ENCODE peak calls at places on chromosomes 1 and 21, in eight cellular contexts. V is Caco-2; O is colonic mucosa; T is spleen; Q is fibroblast of pulmonary artery; E is CD4-positive, CD25-positive, alpha-beta regulatory T cell; Z is cardiac muscle cell; B is neuronal stem cell. F is an unnamed sample.

GRCh38 chr1:228197555-228198147 is 10.2 kb upstream of the OBSCN start:
- DNase-seq in Z (no peak), E (no peak), B (no peak), V (no peak), O (no peak), Q (no peak), T (peak; percentile 5), F (no peak)

GRCh38 chr21:37220433-37220980 is 46.6 kb downstream of the VPS26C start:
- DNase-seq in Q (peak; percentile 57), Z (peak; percentile 41), B (no peak), E (peak; percentile 34), T (no peak), V (peak; percentile 51), O (no peak), F (no peak)

GRCh38 chr1:44101356-44101755 is 17.3 kb upstream of the KLF17 start:
- DNase-seq in E (no peak), Z (no peak), Q (peak; percentile 62), O (no peak), T (no peak), V (no peak), B (no peak), F (no peak)

GRCh38 chr1:41455479-41456271 is 28.8 kb downstream of the EDN2 start:
- DNase-seq in T (no peak), O (no peak), V (no peak), Z (no peak), Q (no peak), B (no peak), E (no peak), F (no peak)

GRCh38 chr1:166485620-166486019 is 318.8 kb upstream of the FAM78B start:
- DNase-seq in B (no peak), V (no peak), T (no peak), Z (no peak), O (no peak), E (no peak), Q (no peak), F (no peak)

GRCh38 chr1:29416267-29416666 is 179.9 kb downstream of the PTPRU start:
- DNase-seq in Q (no peak), E (no peak), Z (no peak), T (no peak), V (peak; percentile 7), O (no peak), B (no peak), F (no peak)

GRCh38 chr1:173164178-173164577 is 43.0 kb downstream of the TNFSF4 start:
- DNase-seq in V (no peak), T (no peak), B (no peak), Q (no peak), Z (no peak), E (no peak), O (no peak), F (no peak)

GRCh38 chr1:61539720-61540462 is 185.1 kb downstream of the TM2D1 start:
- DNase-seq in Z (no peak), V (no peak), O (no peak), T (no peak), Q (no peak), B (no peak), E (no peak), F (no peak)

GRCh38 chr1:209202826-209203439 is 380.6 kb upstream of the CAMK1G start:
- DNase-seq in E (no peak), Z (peak; percentile 58), Q (peak; percentile 68), B (no peak), O (no peak), T (no peak), V (peak; percentile 25), F (peak; percentile 2)

GRCh38 chr1:67724928-67725560 is 40.0 kb downstream of the GADD45A start:
- DNase-seq in O (no peak), V (no peak), Z (no peak), B (no peak), E (no peak), T (no peak), Q (peak; percentile 95), F (no peak)

GRCh38 chr1:98044071-98044697 is 123.3 kb upstream of the DPYD start:
- DNase-seq in V (no peak), E (no peak), B (no peak), O (no peak), T (no peak), Q (no peak), Z (no peak), F (no peak)

DNA sequence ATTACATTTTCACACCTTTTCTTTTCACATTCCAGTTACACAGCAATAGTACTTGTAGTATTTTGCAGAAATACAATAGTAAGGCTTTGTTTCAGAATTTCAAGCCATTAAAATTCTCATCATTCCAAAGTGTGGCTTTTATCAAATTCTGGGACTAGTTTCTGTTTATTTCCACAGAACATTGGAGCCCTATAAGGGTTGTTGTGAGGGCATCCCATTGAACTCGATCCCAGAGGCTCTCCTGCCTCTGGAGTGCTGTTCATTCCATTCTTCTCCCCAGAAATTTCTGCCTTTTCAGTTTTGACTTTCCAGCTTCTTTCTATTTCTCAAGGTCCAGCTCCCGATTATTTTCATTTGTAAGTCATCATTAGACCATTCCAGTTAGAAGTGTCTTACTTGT is 645.5 kb downstream of the ADGRL2 start:
- DNase-seq in O (no peak), Q (no peak), E (no peak), V (no peak), Z (no peak), T (no peak), B (no peak), F (no peak)
- H3K4me3 ChIP-seq in O (no peak overlapping the region), Q (no peak overlapping the region), E (no peak overlapping the region), V (no peak overlapping the region), Z (no peak overlapping the region), T (no peak overlapping the region), B (no peak overlapping the region), F (no peak overlapping the region)

DNA sequence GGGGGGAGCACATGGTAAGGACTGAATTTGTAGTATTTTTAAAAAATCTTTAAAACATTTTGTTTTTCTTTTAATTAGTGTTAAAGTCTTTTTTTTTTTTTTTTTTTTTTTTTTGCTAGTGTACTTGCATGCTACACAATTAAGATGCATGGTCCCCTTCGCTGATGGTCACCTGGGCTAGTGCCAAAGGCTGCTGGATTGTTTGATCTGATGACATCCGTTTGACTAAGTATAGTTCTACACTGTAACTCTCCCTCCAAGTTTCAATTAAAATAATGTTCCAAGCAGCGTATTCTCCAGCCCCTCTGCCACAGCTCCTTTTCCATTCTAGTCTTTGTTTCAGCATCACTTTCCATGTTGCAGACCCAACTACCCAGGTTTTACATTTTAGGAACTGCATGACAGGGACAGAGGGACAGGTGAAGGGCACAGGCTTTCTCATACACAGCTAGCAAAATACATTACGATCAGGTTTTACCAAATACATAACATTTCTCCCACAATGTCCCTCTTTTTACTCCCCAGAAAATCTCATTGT is 852 bp upstream of the RAVER2 start:
- DNase-seq in B (no peak), Q (no peak), E (no peak), V (no peak), T (no peak), Z (no peak), O (peak; percentile 29), F (no peak)
- H3K4me3 ChIP-seq in B (peak overlapping the region; percentile 85), Q (peak overlapping the region; percentile 75), E (peak overlapping the region; percentile 44), V (peak overlapping the region; percentile 67), T (peak overlapping the region; percentile 68), Z (peak overlapping the region; percentile 98), O (peak overlapping the region; percentile 88), F (peak overlapping the region; percentile 85)

GRCh38 chr1:40059292-40059959 is 18.9 kb downstream of the CAP1 start:
- DNase-seq in E (peak; percentile 54), O (no peak), Z (no peak), V (no peak), B (no peak), T (no peak), Q (peak; percentile 88), F (peak; percentile 74)

GRCh38 chr1:40059960-40060337 is 19.4 kb downstream of the CAP1 start:
- DNase-seq in B (no peak), O (no peak), E (no peak), V (no peak), Z (no peak), Q (peak; percentile 27), T (no peak), F (peak; percentile 56)

GRCh38 chr1:40057310-40058030 is 16.9 kb downstream of the CAP1 start:
- DNase-seq in E (no peak), B (no peak), V (no peak), O (no peak), T (no peak), Z (no peak), Q (no peak), F (no peak)

GRCh38 chr1:40058097-40058452 is 17.5 kb downstream of the CAP1 start:
- DNase-seq in Z (no peak), O (no peak), B (no peak), V (no peak), E (no peak), Q (no peak), T (no peak), F (no peak)

DNA sequence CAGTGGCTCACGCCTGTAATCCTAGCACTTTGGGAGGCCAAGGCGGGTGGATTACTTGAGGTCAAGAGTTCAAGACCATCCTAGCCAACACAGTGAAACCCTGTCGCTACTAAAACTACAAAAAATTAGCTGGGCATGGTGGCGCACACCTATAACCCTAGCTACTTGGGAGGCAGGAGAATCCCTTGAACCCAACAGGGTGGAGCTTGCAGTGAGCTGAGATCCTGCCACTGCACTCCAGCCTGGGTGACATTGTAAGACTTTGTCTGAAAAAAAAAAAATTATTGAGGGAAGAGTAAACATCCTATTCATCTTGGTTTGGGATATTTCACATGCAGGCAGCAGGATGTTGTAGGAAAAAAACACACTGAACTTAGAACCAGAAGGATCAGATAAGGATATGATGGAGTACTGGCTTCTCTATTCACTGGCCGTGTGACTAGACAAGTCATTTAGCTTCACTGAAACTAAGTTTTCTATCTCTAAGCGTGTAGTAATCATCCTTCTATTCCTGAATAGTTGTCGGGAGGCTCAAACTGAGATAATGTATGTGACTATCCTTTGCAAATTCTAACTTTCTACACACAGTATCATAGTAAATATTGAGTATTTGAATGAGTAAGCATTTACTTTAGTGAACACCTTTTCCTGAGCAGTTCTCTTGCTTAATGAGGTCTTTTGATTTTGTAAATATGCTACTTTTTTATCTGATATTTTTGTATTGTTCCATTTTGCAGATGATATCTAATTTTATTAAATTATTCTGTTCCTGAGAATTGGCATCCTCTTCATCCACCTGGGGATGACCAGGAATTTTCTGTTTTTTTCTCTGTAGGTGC is 18.1 kb downstream of the CAP1 start:
- DNase-seq in Q (peak; percentile 38), V (no peak), B (no peak), T (no peak), E (no peak), O (no peak), Z (no peak), F (no peak)
- H3K4me3 ChIP-seq in Q (no peak overlapping the region), V (no peak overlapping the region), B (no peak overlapping the region), T (peak overlapping the region; percentile 7), E (peak overlapping the region; percentile 83), O (no peak overlapping the region), Z (no peak overlapping the region), F (no peak overlapping the region)

GRCh38 chr21:42557420-42557819 is 43.8 kb downstream of the SLC37A1 start:
- DNase-seq in Q (no peak), B (no peak), T (no peak), E (no peak), Z (no peak), O (no peak), V (no peak), F (no peak)

GRCh38 chr21:42560517-42561179 is 47.0 kb downstream of the SLC37A1 start:
- DNase-seq in Z (no peak), Q (no peak), B (no peak), V (no peak), T (peak; percentile 58), O (no peak), E (no peak), F (no peak)

GRCh38 chr21:42558368-42558767 is 44.7 kb downstream of the SLC37A1 start:
- DNase-seq in Q (no peak), V (no peak), B (no peak), E (no peak), T (no peak), Z (no peak), O (no peak), F (no peak)

GRCh38 chr21:42559326-42559725 is 45.7 kb downstream of the SLC37A1 start:
- DNase-seq in Q (no peak), Z (no peak), V (no peak), T (peak; percentile 56), E (no peak), O (no peak), B (no peak), F (no peak)

GRCh38 chr21:42558846-42559245 is 45.2 kb downstream of the SLC37A1 start:
- DNase-seq in O (no peak), B (no peak), Z (no peak), E (no peak), Q (no peak), T (peak; percentile 41), V (no peak), F (no peak)
- H3K4me3 ChIP-seq in O (no peak overlapping the region), B (no peak overlapping the region), Z (no peak overlapping the region), E (no peak overlapping the region), Q (no peak overlapping the region), T (no peak overlapping the region), V (no peak overlapping the region), F (no peak overlapping the region)